ENCODE peak calls at places on chromosomes 3 and 15, in six cellular contexts. One of them, this sample, is unnamed.
A peak's percentile ranks its signal among the peaks of the same experiment; 100 is the strongest.

GRCh38 chr3:139198929-139199328 is 144.9 kb upstream of the MRPS22 start:
- DNase-seq in MM.1S: peak; percentile 55
- DNase-seq in hepatocyte: no peak
- DNase-seq in IMR-90: peak; percentile 8
- DNase-seq in fibroblast of lung: no peak
- DNase-seq in GM23248: peak; percentile 81
- DNase-seq in this sample: no peak

GRCh38 chr15:41620536-41621199 is 39.5 kb upstream of the MGA start:
- DNase-seq in GM23248: no peak
- DNase-seq in hepatocyte: no peak
- DNase-seq in MM.1S: no peak
- DNase-seq in IMR-90: no peak
- DNase-seq in fibroblast of lung: no peak
- DNase-seq in this sample: no peak

GRCh38 chr15:65887565-65887964 is 18.3 kb downstream of the RAB11A start:
- DNase-seq in hepatocyte: no peak
- DNase-seq in fibroblast of lung: no peak
- DNase-seq in IMR-90: no peak
- DNase-seq in MM.1S: no peak
- DNase-seq in GM23248: no peak
- DNase-seq in this sample: no peak

GRCh38 chr15:26298010-26298661 is 435.0 kb upstream of the ATP10A start:
- DNase-seq in hepatocyte: no peak
- DNase-seq in MM.1S: no peak
- DNase-seq in fibroblast of lung: no peak
- DNase-seq in GM23248: no peak
- DNase-seq in IMR-90: no peak
- DNase-seq in this sample: no peak

GRCh38 chr15:83284563-83285283 is at the start of gene BNC1:
- DNase-seq in MM.1S: no peak
- DNase-seq in IMR-90: no peak
- DNase-seq in GM23248: no peak
- DNase-seq in hepatocyte: peak; percentile 23
- DNase-seq in fibroblast of lung: peak; percentile 51
- DNase-seq in this sample: no peak

GRCh38 chr3:129034650-129035049 is 25.9 kb upstream of the GP9 start:
- DNase-seq in GM23248: no peak
- DNase-seq in hepatocyte: no peak
- DNase-seq in fibroblast of lung: no peak
- DNase-seq in IMR-90: no peak
- DNase-seq in MM.1S: no peak
- DNase-seq in this sample: no peak

GRCh38 chr3:5309602-5310001 is 122.1 kb downstream of the EDEM1 start:
- DNase-seq in fibroblast of lung: no peak
- DNase-seq in GM23248: no peak
- DNase-seq in hepatocyte: no peak
- DNase-seq in IMR-90: no peak
- DNase-seq in MM.1S: no peak
- DNase-seq in this sample: no peak

GRCh38 chr3:10284496-10284895 is 8.3 kb downstream of the GHRL start:
- DNase-seq in hepatocyte: no peak
- DNase-seq in fibroblast of lung: no peak
- DNase-seq in GM23248: no peak
- DNase-seq in IMR-90: no peak
- DNase-seq in MM.1S: no peak
- DNase-seq in this sample: no peak

GRCh38 chr3:38634133-38634532 is 15.4 kb downstream of the SCN5A start:
- DNase-seq in fibroblast of lung: peak; percentile 49
- DNase-seq in MM.1S: peak; percentile 10
- DNase-seq in GM23248: peak; percentile 46
- DNase-seq in IMR-90: peak; percentile 62
- DNase-seq in hepatocyte: no peak
- DNase-seq in this sample: no peak

GRCh38 chr3:7630925-7631324 is 770.0 kb downstream of the GRM7 start:
- DNase-seq in GM23248: no peak
- DNase-seq in fibroblast of lung: peak; percentile 89
- DNase-seq in hepatocyte: peak; percentile 48
- DNase-seq in MM.1S: peak; percentile 9
- DNase-seq in IMR-90: no peak
- DNase-seq in this sample: no peak

GRCh38 chr3:197298858-197299854 is 744 bp upstream of the DLG1 start:
- DNase-seq in MM.1S: peak; percentile 83
- DNase-seq in fibroblast of lung: peak; percentile 28
- DNase-seq in GM23248: peak; percentile 21
- DNase-seq in hepatocyte: peak; percentile 72
- DNase-seq in IMR-90: no peak
- DNase-seq in this sample: no peak

GRCh38 chr3:50133283-50133615 is 21.9 kb upstream of the SEMA3F start:
- DNase-seq in MM.1S: no peak
- DNase-seq in IMR-90: no peak
- DNase-seq in hepatocyte: no peak
- DNase-seq in GM23248: no peak
- DNase-seq in fibroblast of lung: no peak
- DNase-seq in this sample: no peak

GRCh38 chr3:89145995-89146394 is 38.6 kb downstream of the EPHA3 start:
- DNase-seq in hepatocyte: peak; percentile 21
- DNase-seq in IMR-90: peak; percentile 86
- DNase-seq in MM.1S: no peak
- DNase-seq in GM23248: peak; percentile 95
- DNase-seq in fibroblast of lung: peak; percentile 95
- DNase-seq in this sample: no peak

GRCh38 chr15:51647128-51647562 is 24.6 kb upstream of the DMXL2 start:
- DNase-seq in GM23248: peak; percentile 73
- DNase-seq in fibroblast of lung: peak; percentile 59
- DNase-seq in IMR-90: peak; percentile 43
- DNase-seq in hepatocyte: no peak
- DNase-seq in MM.1S: no peak
- DNase-seq in this sample: no peak

GRCh38 chr3:32457971-32458471 is 44.6 kb downstream of the CMTM6 start:
- DNase-seq in hepatocyte: no peak
- DNase-seq in GM23248: no peak
- DNase-seq in fibroblast of lung: no peak
- DNase-seq in MM.1S: no peak
- DNase-seq in IMR-90: no peak
- DNase-seq in this sample: no peak

GRCh38 chr15:49855917-49856637 is 235.2 kb downstream of the DTWD1 start:
- DNase-seq in fibroblast of lung: peak; percentile 98
- DNase-seq in IMR-90: peak; percentile 99
- DNase-seq in MM.1S: no peak
- DNase-seq in GM23248: peak; percentile 96
- DNase-seq in hepatocyte: no peak
- DNase-seq in this sample: no peak

GRCh38 chr3:43028678-43029490 is 49.8 kb downstream of the GASK1A start:
- DNase-seq in GM23248: no peak
- DNase-seq in MM.1S: no peak
- DNase-seq in fibroblast of lung: no peak
- DNase-seq in hepatocyte: peak; percentile 68
- DNase-seq in IMR-90: no peak
- DNase-seq in this sample: no peak

GRCh38 chr15:36810656-36811449 is 231.4 kb downstream of the CDIN1 start:
- DNase-seq in hepatocyte: no peak
- DNase-seq in IMR-90: no peak
- DNase-seq in MM.1S: no peak
- DNase-seq in GM23248: no peak
- DNase-seq in fibroblast of lung: no peak
- DNase-seq in this sample: no peak

GRCh38 chr3:187739125-187739560 is 6.1 kb downstream of the BCL6 start:
- DNase-seq in hepatocyte: no peak
- DNase-seq in GM23248: no peak
- DNase-seq in MM.1S: peak; percentile 37
- DNase-seq in IMR-90: no peak
- DNase-seq in fibroblast of lung: peak; percentile 28
- DNase-seq in this sample: no peak
- H2AFZ ChIP-seq in hepatocyte: no peak overlapping the region
- H2AFZ ChIP-seq in GM23248: peak overlapping the region; percentile 15
- H2AFZ ChIP-seq in MM.1S: peak overlapping the region; percentile 83
- H2AFZ ChIP-seq in IMR-90: peak overlapping the region; percentile 92
- H2AFZ ChIP-seq in fibroblast of lung: no peak overlapping the region
- H2AFZ ChIP-seq in this sample: peak overlapping the region; percentile 93

GRCh38 chr3:157500232-157500631 is 3.0 kb downstream of the VEPH1 start:
- DNase-seq in IMR-90: no peak
- DNase-seq in GM23248: no peak
- DNase-seq in MM.1S: no peak
- DNase-seq in hepatocyte: no peak
- DNase-seq in fibroblast of lung: no peak
- DNase-seq in this sample: no peak

GRCh38 chr3:157499342-157499963 is 3.8 kb downstream of the VEPH1 start:
- DNase-seq in fibroblast of lung: peak; percentile 49
- DNase-seq in IMR-90: no peak
- DNase-seq in hepatocyte: peak; percentile 82
- DNase-seq in GM23248: peak; percentile 45
- DNase-seq in MM.1S: peak; percentile 85
- DNase-seq in this sample: peak; percentile 17

GRCh38 chr3:157502916-157503620 is at the start of gene VEPH1:
- DNase-seq in fibroblast of lung: peak; percentile 92
- DNase-seq in hepatocyte: peak; percentile 58
- DNase-seq in IMR-90: peak; percentile 85
- DNase-seq in GM23248: no peak
- DNase-seq in MM.1S: no peak
- DNase-seq in this sample: no peak

GRCh38 chr3:157498374-157498773 is 4.8 kb downstream of the VEPH1 start:
- DNase-seq in hepatocyte: no peak
- DNase-seq in IMR-90: no peak
- DNase-seq in fibroblast of lung: no peak
- DNase-seq in MM.1S: no peak
- DNase-seq in GM23248: no peak
- DNase-seq in this sample: no peak

GRCh38 chr3:157501863-157502262 is 1.4 kb downstream of the VEPH1 start:
- DNase-seq in hepatocyte: no peak
- DNase-seq in GM23248: no peak
- DNase-seq in MM.1S: no peak
- DNase-seq in fibroblast of lung: no peak
- DNase-seq in IMR-90: no peak
- DNase-seq in this sample: no peak
- H3K4me3 ChIP-seq in hepatocyte: no peak overlapping the region
- H3K4me3 ChIP-seq in GM23248: no peak overlapping the region
- H3K4me3 ChIP-seq in MM.1S: no peak overlapping the region
- H3K4me3 ChIP-seq in fibroblast of lung: no peak overlapping the region
- H3K4me3 ChIP-seq in IMR-90: no peak overlapping the region
- H3K4me3 ChIP-seq in this sample: no peak overlapping the region

DNA sequence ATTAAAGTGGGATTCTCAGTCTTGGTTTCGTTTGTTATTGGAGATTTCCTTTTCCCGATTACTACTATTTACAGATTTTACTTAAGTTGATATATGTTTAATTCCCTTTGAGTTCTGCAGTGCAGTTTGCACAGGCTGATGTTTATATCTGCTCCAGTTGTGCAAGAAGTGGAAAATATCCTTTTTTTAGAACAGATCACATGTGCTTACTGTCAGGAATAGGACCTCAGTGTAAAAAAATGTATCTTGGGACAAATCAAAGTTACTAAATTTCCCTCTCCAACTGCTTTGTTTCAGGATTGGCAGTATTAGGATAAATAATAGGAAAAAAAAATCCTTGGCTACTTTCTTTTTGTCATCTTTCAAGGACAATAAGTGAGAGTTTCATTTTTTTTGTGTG is 6.9 kb downstream of the MITF start:
- DNase-seq in hepatocyte: no peak
- DNase-seq in fibroblast of lung: no peak
- DNase-seq in GM23248: no peak
- DNase-seq in IMR-90: peak; percentile 71
- DNase-seq in MM.1S: no peak
- DNase-seq in this sample: no peak
- H3K9me3 ChIP-seq in hepatocyte: no peaks in the 10 kb centered on the region
- H3K9me3 ChIP-seq in fibroblast of lung: no peaks in the 10 kb centered on the region
- H3K9me3 ChIP-seq in GM23248: no peaks in the 10 kb centered on the region
- H3K9me3 ChIP-seq in IMR-90: no peaks in the 10 kb centered on the region
- H3K9me3 ChIP-seq in MM.1S: no peaks in the 10 kb centered on the region
- H3K9me3 ChIP-seq in this sample: no peaks in the 10 kb centered on the region

GRCh38 chr15:101294731-101295606 is at the start of gene SNRPA1:
- DNase-seq in fibroblast of lung: peak; percentile 96
- DNase-seq in hepatocyte: peak; percentile 100
- DNase-seq in IMR-90: peak; percentile 94
- DNase-seq in MM.1S: peak; percentile 98
- DNase-seq in GM23248: peak; percentile 99
- DNase-seq in this sample: peak; percentile 60
- H2AFZ ChIP-seq in fibroblast of lung: peak within 1 kb of the TSS; percentile 82
- H2AFZ ChIP-seq in hepatocyte: peak within 1 kb of the TSS; percentile 76
- H2AFZ ChIP-seq in IMR-90: peak within 1 kb of the TSS; percentile 96
- H2AFZ ChIP-seq in MM.1S: peak within 1 kb of the TSS; percentile 84
- H2AFZ ChIP-seq in GM23248: peak within 1 kb of the TSS; percentile 85
- H2AFZ ChIP-seq in this sample: peak within 1 kb of the TSS; percentile 97

DNA sequence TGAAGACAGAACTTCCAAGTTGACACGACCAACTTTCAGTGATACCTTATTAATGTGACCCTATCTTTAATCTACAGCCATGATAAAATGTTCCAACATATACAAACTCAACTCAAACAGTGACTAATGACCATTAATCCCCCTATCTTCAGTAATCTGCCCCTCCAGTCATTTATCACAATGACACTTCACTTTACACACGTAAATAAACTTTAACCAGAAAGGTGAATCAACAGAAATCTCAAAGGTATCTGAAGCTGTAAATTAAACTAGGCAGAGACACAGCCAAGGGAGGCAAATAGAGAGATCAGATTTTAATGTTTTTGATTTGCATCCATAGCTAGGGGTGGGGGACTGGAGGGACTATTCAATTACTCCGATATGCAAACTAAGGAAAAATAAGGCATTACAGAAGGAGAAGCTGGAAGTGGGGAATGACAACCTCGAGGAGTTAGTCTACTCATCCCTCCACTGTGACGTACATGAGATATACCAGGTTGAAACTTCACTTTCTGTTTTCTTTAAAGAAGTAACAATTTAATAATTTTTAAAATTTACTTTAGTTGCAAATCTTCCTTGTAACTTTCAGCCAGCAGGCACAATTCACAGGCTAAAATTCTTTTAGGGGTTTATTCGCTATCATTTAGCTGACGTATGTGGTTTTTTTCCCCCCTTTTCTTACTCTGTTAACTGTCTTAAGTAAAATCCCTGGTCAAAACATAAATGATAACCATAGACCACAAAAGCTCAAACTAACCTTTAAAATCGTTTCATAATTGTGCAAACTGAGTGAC is 751.0 kb downstream of the ROBO1 start:
- DNase-seq in IMR-90: peak; percentile 53
- DNase-seq in hepatocyte: no peak
- DNase-seq in MM.1S: no peak
- DNase-seq in fibroblast of lung: peak; percentile 45
- DNase-seq in GM23248: peak; percentile 75
- DNase-seq in this sample: no peak
- H3K4me3 ChIP-seq in IMR-90: peak overlapping the region; percentile 65
- H3K4me3 ChIP-seq in hepatocyte: peak overlapping the region; percentile 43
- H3K4me3 ChIP-seq in MM.1S: peak overlapping the region; percentile 72
- H3K4me3 ChIP-seq in fibroblast of lung: peak overlapping the region; percentile 92
- H3K4me3 ChIP-seq in GM23248: peak overlapping the region; percentile 99
- H3K4me3 ChIP-seq in this sample: peak overlapping the region; percentile 62

DNA sequence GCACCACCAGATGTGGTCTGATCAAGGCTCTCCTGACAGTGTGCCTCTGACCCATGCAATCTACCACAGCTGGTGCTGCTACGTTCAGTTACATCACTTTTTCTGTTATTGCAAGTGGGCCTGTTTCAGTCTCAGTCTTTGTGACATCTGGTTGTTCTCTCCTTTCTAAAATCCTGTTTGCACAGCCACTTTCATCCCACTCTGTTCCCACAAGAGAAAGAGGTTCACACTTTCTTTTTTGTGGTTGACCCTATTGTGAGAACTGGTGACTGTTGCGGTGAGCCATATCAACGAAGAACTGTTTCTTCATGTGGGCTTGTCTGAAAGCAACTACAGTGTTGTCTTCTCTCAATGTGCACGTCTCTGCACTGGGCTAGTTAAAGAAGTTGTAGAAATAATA is 342.8 kb upstream of the ARPP21 start:
- DNase-seq in MM.1S: peak; percentile 84
- DNase-seq in hepatocyte: no peak
- DNase-seq in IMR-90: no peak
- DNase-seq in GM23248: no peak
- DNase-seq in fibroblast of lung: peak; percentile 2
- DNase-seq in this sample: no peak
- H3K9me3 ChIP-seq in MM.1S: no peaks in the 10 kb centered on the region
- H3K9me3 ChIP-seq in hepatocyte: no peaks in the 10 kb centered on the region
- H3K9me3 ChIP-seq in IMR-90: peaks cover 5% of the 10 kb centered on the region
- H3K9me3 ChIP-seq in GM23248: no peaks in the 10 kb centered on the region
- H3K9me3 ChIP-seq in fibroblast of lung: no peaks in the 10 kb centered on the region
- H3K9me3 ChIP-seq in this sample: no peaks in the 10 kb centered on the region